ENCODE peak calls at places on chromosomes 5 and 9, in eight cellular contexts. Y, F, J, I, P, K, W and S are unnamed samples. For H3K27me3, the result is how much of the 10 kb centered on the place peaks cover.

GRCh38 chr5:149362541-149362940 is 4.7 kb downstream of the PCYOX1L start:
- DNase-seq in Y (no peak), F (no peak), J (no peak), I (no peak), P (no peak), K (no peak), W (no peak), S (no peak)

GRCh38 chr5:96007051-96007450 is 45.4 kb upstream of the ELL2 start:
- DNase-seq in Y (no peak), F (no peak), J (no peak), I (no peak), P (no peak), K (no peak), W (no peak), S (no peak)

GRCh38 chr9:130303613-130304055 is 38.1 kb downstream of the HMCN2 start:
- DNase-seq in Y (no peak), F (no peak), J (no peak), I (no peak), P (no peak), K (no peak), W (no peak), S (no peak)

GRCh38 chr5:146877178-146877681 is 1.3 kb downstream of the PPP2R2B start:
- DNase-seq in Y (no peak), F (no peak), J (no peak), I (no peak), P (no peak), K (no peak), W (no peak), S (no peak)

GRCh38 chr5:108670591-108671335 is 76.9 kb upstream of the FER start:
- DNase-seq in Y (no peak), F (no peak), J (no peak), I (peak), P (no peak), K (no peak), W (no peak), S (no peak)

GRCh38 chr9:89854715-89855475 is 250.1 kb downstream of the GADD45G start:
- DNase-seq in Y (no peak), F (no peak), J (no peak), I (no peak), P (no peak), K (peak), W (no peak), S (no peak)

GRCh38 chr9:3912817-3913216 is 387.0 kb upstream of the RFX3 start:
- DNase-seq in Y (no peak), F (no peak), J (peak), I (peak), P (no peak), K (no peak), W (no peak), S (no peak)

GRCh38 chr9:26748449-26749058 is 144.0 kb downstream of the CAAP1 start:
- DNase-seq in Y (no peak), F (no peak), J (no peak), I (peak), P (peak), K (no peak), W (no peak), S (no peak)

GRCh38 chr5:59358497-59358896 is 535.0 kb downstream of the PDE4D start:
- DNase-seq in Y (no peak), F (peak), J (peak), I (peak), P (no peak), K (peak), W (peak), S (no peak)

GRCh38 chr5:142474426-142474825 is 149.6 kb upstream of the SPRY4 start:
- DNase-seq in Y (no peak), F (no peak), J (no peak), I (no peak), P (no peak), K (no peak), W (no peak), S (no peak)

GRCh38 chr9:120708526-120709224 is 5.6 kb downstream of the MEGF9 start:
- DNase-seq in Y (no peak), F (no peak), J (peak), I (no peak), P (no peak), K (no peak), W (no peak), S (no peak)

GRCh38 chr5:34698109-34698419 is 41.9 kb downstream of the RAI14 start:
- DNase-seq in Y (no peak), F (no peak), J (no peak), I (no peak), P (no peak), K (no peak), W (no peak), S (no peak)

GRCh38 chr5:168097852-168098251 is 193.6 kb upstream of the WWC1 start:
- DNase-seq in Y (no peak), F (no peak), J (no peak), I (no peak), P (no peak), K (no peak), W (no peak), S (no peak)

GRCh38 chr9:92247981-92248380 is 45.5 kb downstream of the IARS1 start:
- DNase-seq in Y (no peak), F (peak), J (no peak), I (no peak), P (no peak), K (no peak), W (no peak), S (no peak)

GRCh38 chr9:136052991-136053756 is 41.9 kb downstream of the NACC2 start:
- DNase-seq in Y (no peak), F (no peak), J (no peak), I (peak), P (no peak), K (peak), W (no peak), S (no peak)

GRCh38 chr5:127615916-127616315 is 33.0 kb upstream of the CTXN3 start:
- DNase-seq in Y (no peak), F (peak), J (peak), I (peak), P (no peak), K (no peak), W (no peak), S (no peak)

GRCh38 chr5:51159164-51159563 is 224.1 kb upstream of the ISL1 start:
- DNase-seq in Y (no peak), F (no peak), J (no peak), I (no peak), P (no peak), K (no peak), W (no peak), S (no peak)

GRCh38 chr5:149773245-149774095 is 43.4 kb downstream of the PPARGC1B start:
- DNase-seq in Y (no peak), F (no peak), J (no peak), I (no peak), P (peak), K (no peak), W (no peak), S (no peak)

GRCh38 chr9:72356019-72356653 is 8.9 kb downstream of the ZFAND5 start:
- DNase-seq in Y (no peak), F (peak), J (no peak), I (no peak), P (peak), K (no peak), W (no peak), S (no peak)

GRCh38 chr5:151772868-151773561 is 1.3 kb downstream of the G3BP1 start:
- DNase-seq in Y (no peak), F (peak), J (peak), I (no peak), P (no peak), K (no peak), W (no peak), S (no peak)

GRCh38 chr5:180208435-180209081 is 453 bp downstream of the RASGEF1C start:
- DNase-seq in Y (no peak), F (peak), J (no peak), I (peak), P (peak), K (no peak), W (no peak), S (no peak)

GRCh38 chr9:70477146-70477745 is 62.8 kb upstream of the KLF9 start:
- DNase-seq in Y (no peak), F (no peak), J (peak), I (no peak), P (no peak), K (peak), W (no peak), S (no peak)

DNA sequence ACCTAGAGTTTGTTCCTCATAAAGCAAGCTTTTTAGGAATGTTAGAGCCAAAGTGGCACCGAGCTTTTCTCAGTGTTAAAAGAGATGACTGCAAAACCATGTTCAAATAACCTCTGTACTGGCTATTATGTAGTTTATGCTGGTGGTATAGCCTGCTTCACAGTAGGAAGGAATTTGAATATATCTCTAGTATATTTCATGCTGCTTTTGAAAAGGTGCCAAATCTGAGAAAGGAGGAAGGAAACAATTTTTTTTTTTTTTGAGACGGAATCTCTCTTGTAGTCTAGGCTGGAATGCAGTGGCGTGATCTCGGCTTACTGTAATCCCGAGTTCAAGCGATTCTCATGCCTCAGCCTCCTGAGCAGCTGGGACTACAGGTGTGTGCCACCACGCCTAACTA is 13.5 kb downstream of the CREBRF start:
- DNase-seq in Y (no peak), F (no peak), J (no peak), I (no peak), P (no peak), K (no peak), W (no peak), S (no peak)
- H3K27me3 ChIP-seq in Y (under half), F (under half), J (under half), I (under half), P (under half), K (under half), W (under half), S (under half)

GRCh38 chr5:76402880-76403712 is at the start of gene IQGAP2:
- DNase-seq in Y (peak), F (peak), J (peak), I (peak), P (peak), K (peak), W (peak), S (peak)
- TF ChIP-seq CTCF in Y (peak), F (peak), J (peak), I (peak), P (peak), K (peak), W (peak), S (peak)

DNA sequence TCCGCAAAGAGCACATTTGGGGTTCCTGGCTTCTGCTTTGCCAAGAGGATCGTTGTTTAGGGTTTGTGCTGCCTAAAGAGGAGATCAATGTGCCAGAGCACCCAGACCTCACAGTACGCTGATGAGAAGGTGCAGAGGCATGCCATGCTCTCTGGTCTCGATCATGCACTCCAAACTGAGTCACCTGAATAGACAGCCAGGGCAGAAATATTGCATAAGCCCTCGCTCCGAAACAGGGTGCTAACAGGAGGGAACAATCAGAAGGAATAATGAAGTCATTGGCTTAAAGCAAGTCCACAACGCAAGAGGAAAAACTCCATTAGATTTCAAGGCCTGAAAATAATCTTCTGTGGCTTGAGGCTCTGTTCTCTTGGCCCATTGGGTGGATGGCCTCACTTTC is 124.3 kb downstream of the GCNT1 start:
- DNase-seq in Y (no peak), F (no peak), J (no peak), I (no peak), P (no peak), K (no peak), W (no peak), S (no peak)
- H3K27me3 ChIP-seq in Y (under half), F (under half), J (under half), I (under half), P (under half), K (under half), W (under half), S (under half)

GRCh38 chr5:175697846-175698245 is 40.0 kb downstream of the HRH2 start:
- DNase-seq in Y (no peak), F (no peak), J (no peak), I (no peak), P (no peak), K (peak), W (no peak), S (no peak)

GRCh38 chr5:175698401-175699115 is 40.7 kb downstream of the HRH2 start:
- DNase-seq in Y (no peak), F (no peak), J (no peak), I (no peak), P (no peak), K (peak), W (no peak), S (no peak)

GRCh38 chr5:175696855-175697198 is 39.0 kb downstream of the HRH2 start:
- DNase-seq in Y (no peak), F (no peak), J (no peak), I (no peak), P (no peak), K (no peak), W (no peak), S (no peak)

GRCh38 chr5:175701797-175702196 is 43.9 kb downstream of the HRH2 start:
- DNase-seq in Y (no peak), F (no peak), J (no peak), I (no peak), P (no peak), K (peak), W (no peak), S (no peak)

GRCh38 chr5:175700991-175701390 is 43.1 kb downstream of the HRH2 start:
- DNase-seq in Y (no peak), F (no peak), J (no peak), I (no peak), P (no peak), K (no peak), W (no peak), S (no peak)
- TF ChIP-seq CTCF in Y (peak), F (peak), J (no peak), I (peak), P (peak), K (no peak), W (no peak), S (peak)

GRCh38 chr5:88659529-88660325 is 223.3 kb downstream of the MEF2C start:
- DNase-seq in Y (no peak), F (peak), J (no peak), I (peak), P (no peak), K (no peak), W (no peak), S (no peak)
- H3K27me3 ChIP-seq in Y (half or more), F (half or more), J (under half), I (half or more), P (under half), K (half or more), W (under half), S (under half)

GRCh38 chr5:167036585-167036984 is 1254.9 kb upstream of the WWC1 start:
- DNase-seq in Y (no peak), F (no peak), J (no peak), I (no peak), P (no peak), K (no peak), W (no peak), S (no peak)

GRCh38 chr5:167029488-167029887 is 1262.0 kb upstream of the WWC1 start:
- DNase-seq in Y (no peak), F (no peak), J (no peak), I (no peak), P (no peak), K (no peak), W (no peak), S (no peak)

GRCh38 chr5:167030500-167031120 is 1260.8 kb upstream of the WWC1 start:
- DNase-seq in Y (no peak), F (peak), J (no peak), I (peak), P (peak), K (no peak), W (no peak), S (no peak)
- TF ChIP-seq CTCF in Y (no peak), F (peak), J (no peak), I (peak), P (peak), K (no peak), W (no peak), S (peak)

GRCh38 chr9:14342746-14343145 is 28.8 kb upstream of the NFIB start:
- DNase-seq in Y (no peak), F (no peak), J (no peak), I (no peak), P (no peak), K (no peak), W (no peak), S (no peak)

GRCh38 chr9:14344846-14345585 is 31.1 kb upstream of the NFIB start:
- DNase-seq in Y (no peak), F (no peak), J (no peak), I (peak), P (no peak), K (no peak), W (no peak), S (no peak)

GRCh38 chr9:14343948-14344547 is 30.1 kb upstream of the NFIB start:
- DNase-seq in Y (no peak), F (no peak), J (no peak), I (peak), P (no peak), K (no peak), W (peak), S (no peak)

GRCh38 chr9:14341437-14342133 is 27.6 kb upstream of the NFIB start:
- DNase-seq in Y (no peak), F (no peak), J (no peak), I (no peak), P (no peak), K (no peak), W (no peak), S (no peak)

DNA sequence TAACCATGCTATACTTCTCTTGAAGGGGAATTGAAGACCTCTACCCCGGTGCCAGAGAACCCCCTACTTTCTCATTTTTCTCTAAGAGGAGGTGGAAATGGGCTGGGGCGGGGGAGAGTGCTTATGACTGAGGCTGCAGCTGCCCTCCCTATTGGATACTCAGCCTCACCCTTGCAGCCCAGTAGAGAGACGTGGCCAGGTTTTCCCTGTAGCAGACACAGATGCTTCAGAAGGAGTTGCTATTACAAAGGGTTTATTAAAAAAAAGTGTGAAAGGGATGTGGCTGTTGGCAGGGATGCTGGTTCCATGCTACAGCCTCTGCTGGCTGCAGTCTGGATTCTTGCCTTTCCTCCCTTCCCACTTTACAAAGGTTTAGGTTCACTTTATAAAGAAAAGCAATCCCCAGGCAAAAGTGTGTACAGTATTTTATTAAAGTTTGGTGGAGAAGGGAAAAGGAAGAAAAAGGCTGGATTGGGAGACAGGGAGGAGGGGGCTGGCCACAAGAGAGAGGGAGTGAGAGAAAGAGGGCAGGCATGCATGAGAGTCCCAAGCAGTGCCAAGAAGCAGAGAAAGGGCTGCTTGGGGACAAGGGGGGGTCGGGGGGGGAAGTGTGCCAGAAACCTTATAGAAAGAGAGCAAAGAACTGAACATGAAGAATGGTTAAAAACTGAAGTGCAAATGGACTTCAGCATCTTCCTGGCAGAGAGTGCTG is 29.5 kb upstream of the NFIB start:
- DNase-seq in Y (no peak), F (no peak), J (no peak), I (no peak), P (no peak), K (no peak), W (no peak), S (no peak)
- H3K27me3 ChIP-seq in Y (half or more), F (half or more), J (half or more), I (half or more), P (under half), K (under half), W (under half), S (half or more)

GRCh38 chr5:119451561-119451960 is 736 bp upstream of the HSD17B4 start:
- DNase-seq in Y (no peak), F (no peak), J (no peak), I (no peak), P (no peak), K (no peak), W (no peak), S (no peak)
- TF ChIP-seq CTCF in Y (no peak), F (no peak), J (no peak), I (no peak), P (peak), K (no peak), W (no peak), S (no peak)

GRCh38 chr9:40907657-40908624 is 220.5 kb downstream of the FOXD4L6 start:
- DNase-seq in Y (no peak), F (no peak), J (no peak), I (no peak), P (no peak), K (no peak), W (no peak), S (no peak)
- H3K27me3 ChIP-seq in Y (under half), F (under half), J (under half), I (half or more), P (under half), K (under half), W (under half), S (under half)

GRCh38 chr5:55226934-55227737 is at the start of gene MCIDAS:
- DNase-seq in Y (no peak), F (peak), J (peak), I (peak), P (peak), K (no peak), W (peak), S (no peak)
- TF ChIP-seq CTCF in Y (no peak), F (peak), J (no peak), I (peak), P (no peak), K (no peak), W (no peak), S (no peak)